ENCODE peak calls at places on chromosomes 11 and 22, in five cellular contexts. U, C, Q, Z and W are unnamed samples.
A peak's percentile ranks its signal among the peaks of the same experiment; 100 is the strongest.

GRCh38 chr11:2997406-2997805 is 5.3 kb upstream of the NAP1L4 start:
- DNase-seq in U (no peak), C (no peak), Q (no peak), Z (no peak), W (no peak)

GRCh38 chr22:36077261-36077660 is 48.6 kb upstream of the RBFOX2 start:
- DNase-seq in U (no peak), C (no peak), Q (no peak), Z (no peak), W (peak; percentile 51)

GRCh38 chr22:45226681-45227186 is 14.0 kb downstream of the KIAA0930 start:
- DNase-seq in U (no peak), C (no peak), Q (peak; percentile 61), Z (no peak), W (peak; percentile 58)

GRCh38 chr11:76598426-76598839 is 72.1 kb downstream of the LRRC32 start:
- DNase-seq in U (peak; percentile 76), C (peak; percentile 56), Q (no peak), Z (no peak), W (no peak)

GRCh38 chr11:120649316-120649715 is 137.8 kb downstream of the GRIK4 start:
- DNase-seq in U (no peak), C (no peak), Q (no peak), Z (no peak), W (no peak)

GRCh38 chr11:31804439-31805036 is 6.6 kb downstream of the PAX6 start:
- DNase-seq in U (peak; percentile 65), C (no peak), Q (no peak), Z (no peak), W (no peak)

GRCh38 chr11:70029115-70029830 is 48.8 kb upstream of the ANO1 start:
- DNase-seq in U (peak; percentile 18), C (no peak), Q (no peak), Z (no peak), W (no peak)

GRCh38 chr11:131977854-131978253 is 607.4 kb downstream of the NTM start:
- DNase-seq in U (peak; percentile 61), C (peak; percentile 41), Q (no peak), Z (no peak), W (no peak)

GRCh38 chr11:73177380-73178091 is 35.4 kb upstream of the FCHSD2 start:
- DNase-seq in U (no peak), C (no peak), Q (peak; percentile 72), Z (peak; percentile 32), W (no peak)

GRCh38 chr11:1561266-1561665 is 10.8 kb downstream of the DUSP8 start:
- DNase-seq in U (no peak), C (no peak), Q (peak; percentile 77), Z (no peak), W (no peak)

GRCh38 chr11:111634981-111635705 is 32.9 kb downstream of the SIK2 start:
- DNase-seq in U (peak; percentile 17), C (no peak), Q (no peak), Z (no peak), W (peak; percentile 44)

GRCh38 chr11:21588754-21589153 is 604.1 kb upstream of the ANO5 start:
- DNase-seq in U (no peak), C (no peak), Q (no peak), Z (no peak), W (no peak)

GRCh38 chr11:122108192-122108799 is 7.7 kb downstream of the BLID start:
- DNase-seq in U (peak; percentile 81), C (no peak), Q (no peak), Z (no peak), W (no peak)

GRCh38 chr11:96254087-96254486 is 88.9 kb downstream of the MAML2 start:
- DNase-seq in U (peak; percentile 22), C (peak; percentile 39), Q (no peak), Z (no peak), W (no peak)

GRCh38 chr11:112318193-112318592 is 57.5 kb upstream of the PLET1 start:
- DNase-seq in U (no peak), C (peak; percentile 67), Q (no peak), Z (no peak), W (peak; percentile 87)

GRCh38 chr11:36212507-36212906 is 76.7 kb downstream of the COMMD9 start:
- DNase-seq in U (no peak), C (no peak), Q (no peak), Z (no peak), W (no peak)

GRCh38 chr22:34669001-34669400 is 397.0 kb upstream of the ISX start:
- DNase-seq in U (no peak), C (no peak), Q (no peak), Z (no peak), W (peak; percentile 4)

GRCh38 chr11:17954395-17955252 is 58.2 kb downstream of the SERGEF start:
- DNase-seq in U (no peak), C (no peak), Q (no peak), Z (no peak), W (no peak)

GRCh38 chr11:73317803-73318202 is 9.7 kb downstream of the ARHGEF17 start:
- DNase-seq in U (no peak), C (no peak), Q (no peak), Z (no peak), W (no peak)

GRCh38 chr11:60428517-60428916 is 855 bp upstream of the MS4A5 start:
- DNase-seq in U (no peak), C (no peak), Q (no peak), Z (no peak), W (peak; percentile 2)

GRCh38 chr22:40509401-40510134 is 127.0 kb downstream of the MRTFA start:
- DNase-seq in U (no peak), C (no peak), Q (no peak), Z (no peak), W (peak; percentile 88)

GRCh38 chr22:42800731-42801536 is 56.1 kb downstream of the ARFGAP3 start:
- DNase-seq in U (no peak), C (no peak), Q (no peak), Z (no peak), W (no peak)

GRCh38 chr22:44445307-44445680 is 52.7 kb downstream of the RTL6 start:
- DNase-seq in U (no peak), C (no peak), Q (no peak), Z (no peak), W (no peak)

GRCh38 chr11:19288256-19288655 is 47.5 kb upstream of the E2F8 start:
- DNase-seq in U (no peak), C (no peak), Q (no peak), Z (no peak), W (no peak)

GRCh38 chr11:46291441-46292143 is 14.1 kb downstream of the CREB3L1 start:
- DNase-seq in U (peak; percentile 46), C (no peak), Q (no peak), Z (no peak), W (no peak)